ENCODE peak calls at places on chromosome 20, in six cellular contexts. G, B, I, P, X and R are unnamed samples.

GRCh38 chr20:51444472-51444871 is 98.0 kb downstream of the NFATC2 start:
- DNase-seq in X (no peak), G (no peak), P (no peak), I (no peak), B (peak), R (no peak)

GRCh38 chr20:32478576-32478975 is 106.6 kb downstream of the NOL4L start:
- DNase-seq in P (no peak), X (no peak), G (no peak), B (no peak), I (no peak), R (no peak)

GRCh38 chr20:17678295-17678694 is 3.7 kb downstream of the RRBP1 start:
- DNase-seq in P (no peak), G (no peak), B (no peak), I (no peak), X (no peak), R (no peak)

GRCh38 chr20:63015665-63016361 is 9.0 kb upstream of the BHLHE23 start:
- DNase-seq in G (no peak), X (no peak), I (no peak), P (no peak), B (no peak), R (no peak)

GRCh38 chr20:52346797-52347196 is 155.2 kb upstream of the ZFP64 start:
- DNase-seq in P (no peak), X (no peak), B (no peak), I (no peak), G (no peak), R (no peak)

GRCh38 chr20:43972692-43973091 is 58.0 kb downstream of the TOX2 start:
- DNase-seq in X (no peak), B (no peak), G (no peak), I (no peak), P (no peak), R (no peak)

GRCh38 chr20:24835195-24835594 is 113.9 kb upstream of the CST7 start:
- DNase-seq in P (no peak), B (no peak), G (no peak), I (peak), X (no peak), R (no peak)

GRCh38 chr20:40331249-40331648 is 357.8 kb downstream of the MAFB start:
- DNase-seq in G (no peak), I (no peak), B (no peak), P (no peak), X (no peak), R (no peak)

GRCh38 chr20:19918965-19919329 is 98.2 kb upstream of the NAA20 start:
- DNase-seq in I (no peak), B (no peak), P (no peak), X (no peak), G (no peak), R (no peak)